ENCODE peak calls at places on chromosomes 13 and 19, in nine cellular contexts. One of them, this sample, is unnamed.

GRCh38 chr13:22648325-22648758 is 532.4 kb upstream of the SGCG start:
- DNase-seq in NCI-H1436: no peak
- DNase-seq in cardiac septum: no peak
- DNase-seq in hypothalamus: no peak
- DNase-seq in mammary epithelial cell: no peak
- DNase-seq in stimulated activated CD4-positive, alpha-beta T cell treated with anti-CD3 and anti-CD28 coated beads, Interleukin-2, amount 100 ng/mL, for 24 hours: no peak
- DNase-seq in activated T-cell treated with anti-CD3 and anti-CD28 coated beads for 1 hour: no peak
- DNase-seq in substantia nigra: no peak
- DNase-seq in hippocampal formation: no peak
- DNase-seq in this sample: no peak

GRCh38 chr13:89554801-89555200 is 1792.7 kb upstream of the MIR17HG start:
- DNase-seq in cardiac septum: no peak
- DNase-seq in activated T-cell treated with anti-CD3 and anti-CD28 coated beads for 1 hour: no peak
- DNase-seq in mammary epithelial cell: no peak
- DNase-seq in stimulated activated CD4-positive, alpha-beta T cell treated with anti-CD3 and anti-CD28 coated beads, Interleukin-2, amount 100 ng/mL, for 24 hours: no peak
- DNase-seq in NCI-H1436: no peak
- DNase-seq in hippocampal formation: no peak
- DNase-seq in hypothalamus: no peak
- DNase-seq in substantia nigra: no peak
- DNase-seq in this sample: peak

GRCh38 chr13:102089177-102089576 is 312.7 kb downstream of the FGF14 start:
- DNase-seq in mammary epithelial cell: no peak
- DNase-seq in activated T-cell treated with anti-CD3 and anti-CD28 coated beads for 1 hour: no peak
- DNase-seq in NCI-H1436: no peak
- DNase-seq in hippocampal formation: no peak
- DNase-seq in cardiac septum: no peak
- DNase-seq in hypothalamus: no peak
- DNase-seq in substantia nigra: no peak
- DNase-seq in stimulated activated CD4-positive, alpha-beta T cell treated with anti-CD3 and anti-CD28 coated beads, Interleukin-2, amount 100 ng/mL, for 24 hours: no peak
- DNase-seq in this sample: no peak

GRCh38 chr13:33918199-33918932 is 100.4 kb downstream of the RFC3 start:
- DNase-seq in hypothalamus: no peak
- DNase-seq in cardiac septum: no peak
- DNase-seq in substantia nigra: no peak
- DNase-seq in activated T-cell treated with anti-CD3 and anti-CD28 coated beads for 1 hour: no peak
- DNase-seq in hippocampal formation: no peak
- DNase-seq in mammary epithelial cell: peak
- DNase-seq in stimulated activated CD4-positive, alpha-beta T cell treated with anti-CD3 and anti-CD28 coated beads, Interleukin-2, amount 100 ng/mL, for 24 hours: no peak
- DNase-seq in NCI-H1436: no peak
- DNase-seq in this sample: no peak

GRCh38 chr13:84870190-84870589 is 929.0 kb downstream of the SLITRK6 start:
- DNase-seq in hippocampal formation: no peak
- DNase-seq in cardiac septum: no peak
- DNase-seq in mammary epithelial cell: no peak
- DNase-seq in stimulated activated CD4-positive, alpha-beta T cell treated with anti-CD3 and anti-CD28 coated beads, Interleukin-2, amount 100 ng/mL, for 24 hours: no peak
- DNase-seq in substantia nigra: no peak
- DNase-seq in hypothalamus: no peak
- DNase-seq in NCI-H1436: no peak
- DNase-seq in activated T-cell treated with anti-CD3 and anti-CD28 coated beads for 1 hour: no peak
- DNase-seq in this sample: no peak

GRCh38 chr13:38566023-38566422 is 120.9 kb upstream of the FREM2 start:
- DNase-seq in substantia nigra: no peak
- DNase-seq in hypothalamus: no peak
- DNase-seq in stimulated activated CD4-positive, alpha-beta T cell treated with anti-CD3 and anti-CD28 coated beads, Interleukin-2, amount 100 ng/mL, for 24 hours: no peak
- DNase-seq in cardiac septum: no peak
- DNase-seq in activated T-cell treated with anti-CD3 and anti-CD28 coated beads for 1 hour: no peak
- DNase-seq in hippocampal formation: no peak
- DNase-seq in NCI-H1436: no peak
- DNase-seq in mammary epithelial cell: no peak
- DNase-seq in this sample: no peak

GRCh38 chr13:45765464-45765863 is 63.3 kb downstream of the CBY2 start:
- DNase-seq in stimulated activated CD4-positive, alpha-beta T cell treated with anti-CD3 and anti-CD28 coated beads, Interleukin-2, amount 100 ng/mL, for 24 hours: no peak
- DNase-seq in hypothalamus: no peak
- DNase-seq in activated T-cell treated with anti-CD3 and anti-CD28 coated beads for 1 hour: no peak
- DNase-seq in substantia nigra: no peak
- DNase-seq in NCI-H1436: no peak
- DNase-seq in cardiac septum: no peak
- DNase-seq in hippocampal formation: no peak
- DNase-seq in mammary epithelial cell: no peak
- DNase-seq in this sample: no peak

GRCh38 chr13:52446265-52446664 is 4.2 kb downstream of the VPS36 start:
- DNase-seq in activated T-cell treated with anti-CD3 and anti-CD28 coated beads for 1 hour: no peak
- DNase-seq in hypothalamus: no peak
- DNase-seq in cardiac septum: no peak
- DNase-seq in mammary epithelial cell: peak
- DNase-seq in substantia nigra: no peak
- DNase-seq in hippocampal formation: no peak
- DNase-seq in NCI-H1436: no peak
- DNase-seq in stimulated activated CD4-positive, alpha-beta T cell treated with anti-CD3 and anti-CD28 coated beads, Interleukin-2, amount 100 ng/mL, for 24 hours: no peak
- DNase-seq in this sample: peak

GRCh38 chr19:40691421-40692211 is 1.2 kb upstream of the NUMBL start:
- DNase-seq in activated T-cell treated with anti-CD3 and anti-CD28 coated beads for 1 hour: no peak
- DNase-seq in stimulated activated CD4-positive, alpha-beta T cell treated with anti-CD3 and anti-CD28 coated beads, Interleukin-2, amount 100 ng/mL, for 24 hours: peak
- DNase-seq in cardiac septum: no peak
- DNase-seq in hypothalamus: no peak
- DNase-seq in hippocampal formation: no peak
- DNase-seq in mammary epithelial cell: no peak
- DNase-seq in substantia nigra: peak
- DNase-seq in NCI-H1436: no peak
- DNase-seq in this sample: no peak

GRCh38 chr13:67238277-67238859 is 8.2 kb upstream of the PCDH9 start:
- DNase-seq in activated T-cell treated with anti-CD3 and anti-CD28 coated beads for 1 hour: no peak
- DNase-seq in NCI-H1436: peak
- DNase-seq in substantia nigra: no peak
- DNase-seq in hippocampal formation: peak
- DNase-seq in stimulated activated CD4-positive, alpha-beta T cell treated with anti-CD3 and anti-CD28 coated beads, Interleukin-2, amount 100 ng/mL, for 24 hours: no peak
- DNase-seq in cardiac septum: no peak
- DNase-seq in mammary epithelial cell: peak
- DNase-seq in hypothalamus: no peak
- DNase-seq in this sample: peak

GRCh38 chr19:49809155-49809986 is 3.7 kb downstream of the FUZ start:
- DNase-seq in hypothalamus: peak
- DNase-seq in mammary epithelial cell: no peak
- DNase-seq in stimulated activated CD4-positive, alpha-beta T cell treated with anti-CD3 and anti-CD28 coated beads, Interleukin-2, amount 100 ng/mL, for 24 hours: peak
- DNase-seq in cardiac septum: peak
- DNase-seq in NCI-H1436: no peak
- DNase-seq in substantia nigra: peak
- DNase-seq in hippocampal formation: peak
- DNase-seq in activated T-cell treated with anti-CD3 and anti-CD28 coated beads for 1 hour: peak
- DNase-seq in this sample: no peak

GRCh38 chr13:76421011-76421410 is 465.2 kb downstream of the KCTD12 start:
- DNase-seq in activated T-cell treated with anti-CD3 and anti-CD28 coated beads for 1 hour: no peak
- DNase-seq in mammary epithelial cell: no peak
- DNase-seq in stimulated activated CD4-positive, alpha-beta T cell treated with anti-CD3 and anti-CD28 coated beads, Interleukin-2, amount 100 ng/mL, for 24 hours: no peak
- DNase-seq in hypothalamus: no peak
- DNase-seq in NCI-H1436: no peak
- DNase-seq in hippocampal formation: no peak
- DNase-seq in cardiac septum: no peak
- DNase-seq in substantia nigra: no peak
- DNase-seq in this sample: no peak

GRCh38 chr13:67296511-67296910 is 66.4 kb upstream of the PCDH9 start:
- DNase-seq in hippocampal formation: no peak
- DNase-seq in hypothalamus: no peak
- DNase-seq in activated T-cell treated with anti-CD3 and anti-CD28 coated beads for 1 hour: no peak
- DNase-seq in mammary epithelial cell: peak
- DNase-seq in cardiac septum: no peak
- DNase-seq in NCI-H1436: no peak
- DNase-seq in substantia nigra: no peak
- DNase-seq in stimulated activated CD4-positive, alpha-beta T cell treated with anti-CD3 and anti-CD28 coated beads, Interleukin-2, amount 100 ng/mL, for 24 hours: no peak
- DNase-seq in this sample: no peak

GRCh38 chr19:3663838-3664237 is 36.4 kb downstream of the PIP5K1C start:
- DNase-seq in activated T-cell treated with anti-CD3 and anti-CD28 coated beads for 1 hour: no peak
- DNase-seq in mammary epithelial cell: no peak
- DNase-seq in hippocampal formation: no peak
- DNase-seq in NCI-H1436: no peak
- DNase-seq in substantia nigra: no peak
- DNase-seq in hypothalamus: no peak
- DNase-seq in stimulated activated CD4-positive, alpha-beta T cell treated with anti-CD3 and anti-CD28 coated beads, Interleukin-2, amount 100 ng/mL, for 24 hours: no peak
- DNase-seq in cardiac septum: no peak
- DNase-seq in this sample: no peak

GRCh38 chr19:44539236-44539819 is 9.9 kb upstream of the CEACAM20 start:
- DNase-seq in hippocampal formation: no peak
- DNase-seq in cardiac septum: no peak
- DNase-seq in substantia nigra: no peak
- DNase-seq in NCI-H1436: no peak
- DNase-seq in mammary epithelial cell: peak
- DNase-seq in activated T-cell treated with anti-CD3 and anti-CD28 coated beads for 1 hour: no peak
- DNase-seq in hypothalamus: no peak
- DNase-seq in stimulated activated CD4-positive, alpha-beta T cell treated with anti-CD3 and anti-CD28 coated beads, Interleukin-2, amount 100 ng/mL, for 24 hours: no peak
- DNase-seq in this sample: no peak

GRCh38 chr19:2443785-2444182 is 13.0 kb downstream of the LMNB2 start:
- DNase-seq in substantia nigra: no peak
- DNase-seq in stimulated activated CD4-positive, alpha-beta T cell treated with anti-CD3 and anti-CD28 coated beads, Interleukin-2, amount 100 ng/mL, for 24 hours: no peak
- DNase-seq in hypothalamus: no peak
- DNase-seq in hippocampal formation: no peak
- DNase-seq in NCI-H1436: no peak
- DNase-seq in cardiac septum: no peak
- DNase-seq in activated T-cell treated with anti-CD3 and anti-CD28 coated beads for 1 hour: no peak
- DNase-seq in mammary epithelial cell: no peak
- DNase-seq in this sample: no peak

GRCh38 chr19:3687393-3687773 is 12.9 kb downstream of the PIP5K1C start:
- DNase-seq in mammary epithelial cell: no peak
- DNase-seq in cardiac septum: no peak
- DNase-seq in hippocampal formation: no peak
- DNase-seq in substantia nigra: no peak
- DNase-seq in activated T-cell treated with anti-CD3 and anti-CD28 coated beads for 1 hour: no peak
- DNase-seq in NCI-H1436: no peak
- DNase-seq in hypothalamus: no peak
- DNase-seq in stimulated activated CD4-positive, alpha-beta T cell treated with anti-CD3 and anti-CD28 coated beads, Interleukin-2, amount 100 ng/mL, for 24 hours: no peak
- DNase-seq in this sample: no peak

GRCh38 chr13:42039457-42039945 is 8.9 kb upstream of the DGKH start:
- DNase-seq in cardiac septum: no peak
- DNase-seq in substantia nigra: no peak
- DNase-seq in mammary epithelial cell: no peak
- DNase-seq in activated T-cell treated with anti-CD3 and anti-CD28 coated beads for 1 hour: no peak
- DNase-seq in hypothalamus: no peak
- DNase-seq in NCI-H1436: no peak
- DNase-seq in hippocampal formation: no peak
- DNase-seq in stimulated activated CD4-positive, alpha-beta T cell treated with anti-CD3 and anti-CD28 coated beads, Interleukin-2, amount 100 ng/mL, for 24 hours: no peak
- DNase-seq in this sample: no peak

GRCh38 chr19:34120846-34121639 is 51.3 kb upstream of the LSM14A start:
- DNase-seq in cardiac septum: no peak
- DNase-seq in NCI-H1436: no peak
- DNase-seq in stimulated activated CD4-positive, alpha-beta T cell treated with anti-CD3 and anti-CD28 coated beads, Interleukin-2, amount 100 ng/mL, for 24 hours: peak
- DNase-seq in mammary epithelial cell: peak
- DNase-seq in hypothalamus: no peak
- DNase-seq in hippocampal formation: no peak
- DNase-seq in activated T-cell treated with anti-CD3 and anti-CD28 coated beads for 1 hour: peak
- DNase-seq in substantia nigra: no peak
- DNase-seq in this sample: no peak

GRCh38 chr19:51181913-51182419 is 39.9 kb downstream of the SIGLEC7 start:
- DNase-seq in activated T-cell treated with anti-CD3 and anti-CD28 coated beads for 1 hour: no peak
- DNase-seq in hypothalamus: no peak
- DNase-seq in stimulated activated CD4-positive, alpha-beta T cell treated with anti-CD3 and anti-CD28 coated beads, Interleukin-2, amount 100 ng/mL, for 24 hours: no peak
- DNase-seq in mammary epithelial cell: no peak
- DNase-seq in substantia nigra: no peak
- DNase-seq in NCI-H1436: no peak
- DNase-seq in cardiac septum: no peak
- DNase-seq in hippocampal formation: no peak
- DNase-seq in this sample: no peak

GRCh38 chr19:52942371-52943133 is 19.3 kb upstream of the ZNF888 start:
- DNase-seq in cardiac septum: peak
- DNase-seq in hippocampal formation: peak
- DNase-seq in mammary epithelial cell: peak
- DNase-seq in stimulated activated CD4-positive, alpha-beta T cell treated with anti-CD3 and anti-CD28 coated beads, Interleukin-2, amount 100 ng/mL, for 24 hours: peak
- DNase-seq in substantia nigra: peak
- DNase-seq in NCI-H1436: peak
- DNase-seq in hypothalamus: peak
- DNase-seq in activated T-cell treated with anti-CD3 and anti-CD28 coated beads for 1 hour: peak
- DNase-seq in this sample: peak

This sample was measured in trophoblast cell.